ENCODE peak calls at places on chromosomes 11 and 22, in six cellular contexts. P is left ventricle myocardium inferior, C is right cardiac atrium, R is gastrocnemius medialis, U is GM23248, L is endothelial cell of umbilical vein. F is an unnamed sample.

GRCh38 chr11:94794287-94795168 is 26.4 kb downstream of the AMOTL1 start:
- DNase-seq in P (peak; percentile 73), C (peak; percentile 81), R (peak; percentile 93), U (peak; percentile 96), L (peak; percentile 93), F (peak; percentile 72)

GRCh38 chr11:11148104-11148509 is 204.9 kb downstream of the CSNK2A3 start:
- DNase-seq in P (peak; percentile 77), C (peak; percentile 89), R (peak; percentile 94), U (peak; percentile 98), L (no peak), F (peak; percentile 94)

GRCh38 chr22:49657275-49657973 is 170.2 kb downstream of the BRD1 start:
- DNase-seq in P (peak; percentile 75), C (peak; percentile 65), R (peak; percentile 42), U (no peak), L (peak; percentile 96), F (peak; percentile 71)

GRCh38 chr11:134609361-134610115 is 197.5 kb upstream of the B3GAT1 start:
- DNase-seq in P (no peak), C (no peak), R (no peak), U (no peak), L (no peak), F (no peak)

GRCh38 chr11:112280268-112281126 is 19.8 kb upstream of the PLET1 start:
- DNase-seq in P (peak; percentile 25), C (peak; percentile 46), R (peak; percentile 59), U (peak; percentile 92), L (peak; percentile 79), F (peak; percentile 71)

GRCh38 chr11:107928767-107929507 is 689 bp downstream of the RAB39A start:
- DNase-seq in P (peak; percentile 20), C (peak; percentile 16), R (peak; percentile 13), U (no peak), L (no peak), F (no peak)

GRCh38 chr11:44326615-44327475 is 16.9 kb upstream of the ALX4 start:
- DNase-seq in P (no peak), C (no peak), R (no peak), U (peak; percentile 25), L (no peak), F (no peak)

GRCh38 chr11:65487467-65488272 is 11.2 kb upstream of the MALAT1 start:
- DNase-seq in P (peak; percentile 99), C (peak; percentile 98), R (peak; percentile 98), U (peak; percentile 100), L (peak; percentile 100), F (peak; percentile 100)

GRCh38 chr11:60378359-60378758 is at the start of gene MS4A7:
- DNase-seq in P (peak; percentile 31), C (peak; percentile 26), R (peak; percentile 34), U (no peak), L (no peak), F (peak; percentile 37)
- H3K4me1 ChIP-seq in P (no peaks in the 10 kb centered on the region), C (no peaks in the 10 kb centered on the region), R (no peaks in the 10 kb centered on the region), U (no peaks in the 10 kb centered on the region), L (no peaks in the 10 kb centered on the region), F (no peaks in the 10 kb centered on the region)

GRCh38 chr22:29799217-29799680 is 32.1 kb downstream of the UQCR10 start:
- DNase-seq in P (peak; percentile 88), C (peak; percentile 94), R (peak; percentile 99), U (peak; percentile 98), L (peak; percentile 88), F (peak; percentile 96)
- H3K4me1 ChIP-seq in P (peaks cover 53% of the 10 kb centered on the region), C (peaks cover 14% of the 10 kb centered on the region), R (peaks cover 55% of the 10 kb centered on the region), U (peaks cover 19% of the 10 kb centered on the region), L (peaks cover 14% of the 10 kb centered on the region), F (no peaks in the 10 kb centered on the region)

GRCh38 chr22:36343070-36343719 is 44.6 kb downstream of the MYH9 start:
- DNase-seq in P (no peak), C (no peak), R (no peak), U (no peak), L (no peak), F (no peak)
- H3K4me1 ChIP-seq in P (peaks cover 100% of the 10 kb centered on the region), C (peaks cover 26% of the 10 kb centered on the region), R (peaks cover 24% of the 10 kb centered on the region), U (peaks cover 18% of the 10 kb centered on the region), L (peaks cover 84% of the 10 kb centered on the region), F (no peaks in the 10 kb centered on the region)

GRCh38 chr22:23893446-23893956 is 682 bp upstream of the MIF start:
- DNase-seq in P (no peak), C (no peak), R (no peak), U (peak; percentile 20), L (no peak), F (no peak)
- H3K4me1 ChIP-seq in P (peaks cover 39% of the 10 kb centered on the region), C (peaks cover 5% of the 10 kb centered on the region), R (peaks cover 19% of the 10 kb centered on the region), U (peaks cover 12% of the 10 kb centered on the region), L (peaks cover 16% of the 10 kb centered on the region), F (peaks cover 32% of the 10 kb centered on the region)

GRCh38 chr22:36814796-36815195 is 2.0 kb downstream of the PVALB start:
- DNase-seq in P (no peak), C (no peak), R (no peak), U (no peak), L (no peak), F (no peak)

GRCh38 chr22:36809351-36809750 is 7.5 kb downstream of the PVALB start:
- DNase-seq in P (no peak), C (no peak), R (no peak), U (no peak), L (no peak), F (no peak)

GRCh38 chr22:36807627-36808026 is 9.2 kb downstream of the PVALB start:
- DNase-seq in P (no peak), C (no peak), R (no peak), U (no peak), L (no peak), F (no peak)

GRCh38 chr22:36808611-36809344 is 8.1 kb downstream of the PVALB start:
- DNase-seq in P (no peak), C (no peak), R (no peak), U (no peak), L (no peak), F (no peak)

GRCh38 chr22:36811094-36811797 is 5.6 kb downstream of the PVALB start:
- DNase-seq in P (no peak), C (no peak), R (no peak), U (no peak), L (no peak), F (no peak)
- H3K4me1 ChIP-seq in P (peaks cover 2% of the 10 kb centered on the region), C (no peaks in the 10 kb centered on the region), R (no peaks in the 10 kb centered on the region), U (no peaks in the 10 kb centered on the region), L (no peaks in the 10 kb centered on the region), F (peaks cover under 1% of the 10 kb centered on the region)

DNA sequence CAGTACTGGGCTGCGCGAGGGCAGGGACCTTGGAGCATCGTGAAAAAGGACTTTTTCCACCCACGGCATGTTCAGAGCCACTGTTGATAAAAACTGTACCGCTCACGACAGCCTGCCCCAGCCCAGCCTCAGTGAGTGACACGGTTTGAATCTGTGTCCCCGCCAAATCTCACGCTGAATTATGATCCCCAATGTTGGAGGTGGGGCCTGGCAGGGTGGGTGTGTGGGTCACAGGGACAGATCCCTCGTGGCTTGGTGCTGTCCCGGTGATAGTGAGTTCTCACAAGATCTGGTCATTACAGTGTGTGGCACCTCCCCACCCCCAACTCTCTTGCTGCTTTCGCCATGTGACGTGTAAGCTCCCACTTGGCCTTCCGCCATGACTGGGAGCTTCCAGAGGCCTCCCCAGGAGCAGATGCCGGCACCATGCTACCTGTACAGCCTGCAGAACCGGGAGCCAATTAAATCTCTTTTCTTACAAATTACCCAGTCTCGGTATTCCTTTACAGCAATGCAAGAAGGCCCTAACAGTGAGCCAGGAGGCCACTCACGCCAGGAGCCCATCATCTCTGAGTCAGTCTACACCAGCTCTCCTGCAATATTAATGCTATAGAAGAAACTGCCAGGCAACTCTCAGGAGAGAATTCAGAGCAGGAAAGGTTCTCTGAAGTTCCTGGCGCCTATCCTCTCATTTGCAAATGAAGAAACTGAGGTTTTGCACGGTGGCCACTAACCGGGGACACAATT is 1.3 kb downstream of the TOLLIP start:
- DNase-seq in P (no peak), C (peak; percentile 37), R (peak; percentile 58), U (peak; percentile 88), L (no peak), F (no peak)
- H3K4me1 ChIP-seq in P (peaks cover 68% of the 10 kb centered on the region), C (peaks cover 14% of the 10 kb centered on the region), R (peaks cover 48% of the 10 kb centered on the region), U (peaks cover 5% of the 10 kb centered on the region), L (peaks cover 12% of the 10 kb centered on the region), F (peaks cover 39% of the 10 kb centered on the region)